ENCODE peak calls at places on chromosomes 3 and 15, in seven cellular contexts. One of them, this sample, is unnamed.

GRCh38 chr15:31352911-31353811 is 26.5 kb downstream of the KLF13 start:
- DNase-seq in BJ: peak
- DNase-seq in cardiac fibroblast: peak
- DNase-seq in coronary artery: peak
- DNase-seq in fibroblast of lung: peak
- DNase-seq in epithelial cell of esophagus: no peak
- DNase-seq in sigmoid colon: peak
- DNase-seq in this sample: peak

GRCh38 chr3:49244589-49245205 is 32.3 kb downstream of the C3orf62 start:
- DNase-seq in BJ: no peak
- DNase-seq in cardiac fibroblast: no peak
- DNase-seq in coronary artery: no peak
- DNase-seq in fibroblast of lung: no peak
- DNase-seq in epithelial cell of esophagus: peak
- DNase-seq in sigmoid colon: peak
- DNase-seq in this sample: no peak

GRCh38 chr3:163476179-163476578 is 1602.1 kb downstream of the SI start:
- DNase-seq in BJ: no peak
- DNase-seq in cardiac fibroblast: peak
- DNase-seq in coronary artery: no peak
- DNase-seq in fibroblast of lung: no peak
- DNase-seq in epithelial cell of esophagus: peak
- DNase-seq in sigmoid colon: no peak
- DNase-seq in this sample: peak

GRCh38 chr15:85583404-85584390 is 203.3 kb downstream of the AKAP13 start:
- DNase-seq in BJ: no peak
- DNase-seq in cardiac fibroblast: peak
- DNase-seq in coronary artery: no peak
- DNase-seq in fibroblast of lung: peak
- DNase-seq in epithelial cell of esophagus: peak
- DNase-seq in sigmoid colon: peak
- DNase-seq in this sample: peak

GRCh38 chr15:85781099-85781498 is 13.6 kb downstream of the KLHL25 start:
- DNase-seq in BJ: no peak
- DNase-seq in cardiac fibroblast: no peak
- DNase-seq in coronary artery: no peak
- DNase-seq in fibroblast of lung: no peak
- DNase-seq in epithelial cell of esophagus: no peak
- DNase-seq in sigmoid colon: no peak
- DNase-seq in this sample: no peak

GRCh38 chr3:160616721-160617120 is 51.4 kb upstream of the KPNA4 start:
- DNase-seq in BJ: no peak
- DNase-seq in cardiac fibroblast: peak
- DNase-seq in coronary artery: no peak
- DNase-seq in fibroblast of lung: peak
- DNase-seq in epithelial cell of esophagus: peak
- DNase-seq in sigmoid colon: no peak
- DNase-seq in this sample: peak

GRCh38 chr15:40702077-40702476 is 7.1 kb downstream of the RAD51 start:
- DNase-seq in BJ: no peak
- DNase-seq in cardiac fibroblast: peak
- DNase-seq in coronary artery: no peak
- DNase-seq in fibroblast of lung: no peak
- DNase-seq in epithelial cell of esophagus: no peak
- DNase-seq in sigmoid colon: no peak
- DNase-seq in this sample: peak

GRCh38 chr3:31461441-31461840 is 71.3 kb upstream of the STT3B start:
- DNase-seq in BJ: no peak
- DNase-seq in cardiac fibroblast: no peak
- DNase-seq in coronary artery: no peak
- DNase-seq in fibroblast of lung: no peak
- DNase-seq in epithelial cell of esophagus: no peak
- DNase-seq in sigmoid colon: no peak
- DNase-seq in this sample: no peak

GRCh38 chr3:149114458-149114857 is 15.0 kb upstream of the HPS3 start:
- DNase-seq in BJ: no peak
- DNase-seq in cardiac fibroblast: peak
- DNase-seq in coronary artery: no peak
- DNase-seq in fibroblast of lung: peak
- DNase-seq in epithelial cell of esophagus: no peak
- DNase-seq in sigmoid colon: no peak
- DNase-seq in this sample: no peak

GRCh38 chr15:56786966-56787365 is 53.7 kb upstream of the ZNF280D start:
- DNase-seq in BJ: no peak
- DNase-seq in cardiac fibroblast: no peak
- DNase-seq in coronary artery: no peak
- DNase-seq in fibroblast of lung: no peak
- DNase-seq in epithelial cell of esophagus: no peak
- DNase-seq in sigmoid colon: no peak
- DNase-seq in this sample: no peak

GRCh38 chr3:129104498-129105079 is 17.0 kb downstream of the RAB43 start:
- DNase-seq in BJ: no peak
- DNase-seq in cardiac fibroblast: no peak
- DNase-seq in coronary artery: no peak
- DNase-seq in fibroblast of lung: no peak
- DNase-seq in epithelial cell of esophagus: no peak
- DNase-seq in sigmoid colon: no peak
- DNase-seq in this sample: no peak

GRCh38 chr3:129105862-129106261 is 15.7 kb downstream of the RAB43 start:
- DNase-seq in BJ: no peak
- DNase-seq in cardiac fibroblast: no peak
- DNase-seq in coronary artery: no peak
- DNase-seq in fibroblast of lung: no peak
- DNase-seq in epithelial cell of esophagus: no peak
- DNase-seq in sigmoid colon: no peak
- DNase-seq in this sample: no peak

GRCh38 chr3:129107793-129108192 is 13.8 kb downstream of the RAB43 start:
- DNase-seq in BJ: no peak
- DNase-seq in cardiac fibroblast: no peak
- DNase-seq in coronary artery: no peak
- DNase-seq in fibroblast of lung: no peak
- DNase-seq in epithelial cell of esophagus: no peak
- DNase-seq in sigmoid colon: no peak
- DNase-seq in this sample: no peak

GRCh38 chr3:129106320-129106719 is 15.3 kb downstream of the RAB43 start:
- DNase-seq in BJ: no peak
- DNase-seq in cardiac fibroblast: no peak
- DNase-seq in coronary artery: no peak
- DNase-seq in fibroblast of lung: no peak
- DNase-seq in epithelial cell of esophagus: no peak
- DNase-seq in sigmoid colon: no peak
- DNase-seq in this sample: no peak

GRCh38 chr3:129106866-129107565 is 14.6 kb downstream of the RAB43 start:
- DNase-seq in BJ: no peak
- DNase-seq in cardiac fibroblast: no peak
- DNase-seq in coronary artery: no peak
- DNase-seq in fibroblast of lung: no peak
- DNase-seq in epithelial cell of esophagus: no peak
- DNase-seq in sigmoid colon: no peak
- DNase-seq in this sample: no peak
- TF ChIP-seq CTCF in BJ: no peak
- TF ChIP-seq CTCF in cardiac fibroblast: no peak
- TF ChIP-seq CTCF in coronary artery: no peak
- TF ChIP-seq CTCF in fibroblast of lung: no peak
- TF ChIP-seq CTCF in epithelial cell of esophagus: no peak
- TF ChIP-seq CTCF in sigmoid colon: no peak
- TF ChIP-seq CTCF in this sample: no peak

DNA sequence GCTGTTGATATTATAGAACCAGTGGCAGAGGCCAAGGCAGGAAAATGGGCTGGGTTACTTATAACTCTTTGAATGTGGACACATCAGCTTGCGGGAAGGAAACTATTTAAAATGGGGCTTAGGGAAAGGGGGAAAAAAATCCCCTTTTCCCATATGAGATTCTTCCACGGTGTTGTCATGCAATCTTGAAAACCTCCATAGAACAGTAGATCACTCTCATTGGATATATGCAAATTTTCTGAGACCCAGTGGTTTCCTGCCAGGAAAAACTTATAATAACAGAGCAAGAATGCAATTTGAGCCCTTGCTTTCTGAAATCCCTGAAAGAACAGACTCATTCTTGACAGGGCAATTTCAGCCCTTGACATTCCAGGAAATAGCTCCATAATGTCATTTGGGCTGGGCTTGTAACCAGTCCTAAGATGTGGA is 31.1 kb downstream of the TMEM212 start:
- DNase-seq in BJ: peak
- DNase-seq in cardiac fibroblast: peak
- DNase-seq in coronary artery: no peak
- DNase-seq in fibroblast of lung: peak
- DNase-seq in epithelial cell of esophagus: peak
- DNase-seq in sigmoid colon: no peak
- DNase-seq in this sample: peak
- H3K4me3 ChIP-seq in BJ: no peak
- H3K4me3 ChIP-seq in cardiac fibroblast: no peak
- H3K4me3 ChIP-seq in coronary artery: no peak
- H3K4me3 ChIP-seq in fibroblast of lung: no peak
- H3K4me3 ChIP-seq in epithelial cell of esophagus: no peak
- H3K4me3 ChIP-seq in sigmoid colon: no peak
- H3K4me3 ChIP-seq in this sample: no peak

GRCh38 chr15:68231102-68231818 is 1.7 kb upstream of the CLN6 start:
- DNase-seq in BJ: no peak
- DNase-seq in cardiac fibroblast: no peak
- DNase-seq in coronary artery: no peak
- DNase-seq in fibroblast of lung: no peak
- DNase-seq in epithelial cell of esophagus: no peak
- DNase-seq in sigmoid colon: no peak
- DNase-seq in this sample: no peak
- TF ChIP-seq CTCF in BJ: no peak
- TF ChIP-seq CTCF in cardiac fibroblast: no peak
- TF ChIP-seq CTCF in coronary artery: no peak
- TF ChIP-seq CTCF in fibroblast of lung: no peak
- TF ChIP-seq CTCF in epithelial cell of esophagus: no peak
- TF ChIP-seq CTCF in sigmoid colon: no peak
- TF ChIP-seq CTCF in this sample: no peak

GRCh38 chr3:45211466-45212094 is 14.5 kb downstream of the TMEM158 start:
- DNase-seq in BJ: no peak
- DNase-seq in cardiac fibroblast: peak
- DNase-seq in coronary artery: no peak
- DNase-seq in fibroblast of lung: no peak
- DNase-seq in epithelial cell of esophagus: no peak
- DNase-seq in sigmoid colon: peak
- DNase-seq in this sample: no peak
- H3K4me3 ChIP-seq in BJ: no peak
- H3K4me3 ChIP-seq in cardiac fibroblast: no peak
- H3K4me3 ChIP-seq in coronary artery: no peak
- H3K4me3 ChIP-seq in fibroblast of lung: no peak
- H3K4me3 ChIP-seq in epithelial cell of esophagus: no peak
- H3K4me3 ChIP-seq in sigmoid colon: no peak
- H3K4me3 ChIP-seq in this sample: no peak

GRCh38 chr3:63467392-63467791 is 185.1 kb upstream of the SNTN start:
- DNase-seq in BJ: no peak
- DNase-seq in cardiac fibroblast: no peak
- DNase-seq in coronary artery: no peak
- DNase-seq in fibroblast of lung: no peak
- DNase-seq in epithelial cell of esophagus: no peak
- DNase-seq in sigmoid colon: no peak
- DNase-seq in this sample: no peak

GRCh38 chr3:63456901-63457300 is 178.8 kb downstream of the SYNPR start:
- DNase-seq in BJ: no peak
- DNase-seq in cardiac fibroblast: no peak
- DNase-seq in coronary artery: no peak
- DNase-seq in fibroblast of lung: no peak
- DNase-seq in epithelial cell of esophagus: no peak
- DNase-seq in sigmoid colon: no peak
- DNase-seq in this sample: no peak

GRCh38 chr3:63458405-63458804 is 180.3 kb downstream of the SYNPR start:
- DNase-seq in BJ: no peak
- DNase-seq in cardiac fibroblast: no peak
- DNase-seq in coronary artery: no peak
- DNase-seq in fibroblast of lung: no peak
- DNase-seq in epithelial cell of esophagus: no peak
- DNase-seq in sigmoid colon: no peak
- DNase-seq in this sample: no peak

GRCh38 chr3:63462732-63463131 is 184.6 kb downstream of the SYNPR start:
- DNase-seq in BJ: no peak
- DNase-seq in cardiac fibroblast: no peak
- DNase-seq in coronary artery: no peak
- DNase-seq in fibroblast of lung: no peak
- DNase-seq in epithelial cell of esophagus: no peak
- DNase-seq in sigmoid colon: no peak
- DNase-seq in this sample: no peak
- TF ChIP-seq CTCF in BJ: no peak
- TF ChIP-seq CTCF in cardiac fibroblast: no peak
- TF ChIP-seq CTCF in coronary artery: no peak
- TF ChIP-seq CTCF in fibroblast of lung: no peak
- TF ChIP-seq CTCF in epithelial cell of esophagus: no peak
- TF ChIP-seq CTCF in sigmoid colon: no peak
- TF ChIP-seq CTCF in this sample: no peak